ENCODE peak calls at places on chromosomes 7 and 10, in seven cellular contexts. S is tibial artery; J is ascending aorta; R is left ventricle myocardium inferior; A is tibial nerve; I is CD4-positive, alpha-beta memory T cell; N is thoracic aorta. L is an unnamed sample. For H3K4me1, the result is how much of the 10 kb centered on the place peaks cover.

GRCh38 chr7:159031750-159032149 is 112.9 kb downstream of the VIPR2 start:
- DNase-seq in S (peak), J (no peak), R (no peak), A (no peak), I (no peak), N (no peak), L (no peak)

GRCh38 chr7:104966022-104966421 is 48.0 kb upstream of the KMT2E start:
- DNase-seq in S (no peak), J (no peak), R (no peak), A (no peak), I (no peak), N (no peak), L (no peak)

GRCh38 chr10:97915761-97916160 is 66.1 kb downstream of the GOLGA7B start:
- DNase-seq in S (no peak), J (no peak), R (no peak), A (no peak), I (no peak), N (no peak), L (no peak)

GRCh38 chr7:111558948-111559347 is 3.3 kb downstream of the IMMP2L start:
- DNase-seq in S (no peak), J (no peak), R (no peak), A (no peak), I (no peak), N (no peak), L (no peak)

GRCh38 chr10:76547352-76547972 is 1090.1 kb downstream of the KCNMA1 start:
- DNase-seq in S (peak), J (peak), R (peak), A (peak), I (peak), N (peak), L (no peak)

GRCh38 chr10:87705339-87705738 is 45.7 kb downstream of the PAPSS2 start:
- DNase-seq in S (no peak), J (no peak), R (no peak), A (no peak), I (no peak), N (no peak), L (no peak)

GRCh38 chr7:121016976-121017375 is 28.5 kb downstream of the CPED1 start:
- DNase-seq in S (no peak), J (no peak), R (no peak), A (no peak), I (no peak), N (no peak), L (no peak)

GRCh38 chr7:69633122-69633892 is 35.0 kb downstream of the AUTS2 start:
- DNase-seq in S (no peak), J (no peak), R (no peak), A (no peak), I (no peak), N (no peak), L (no peak)

GRCh38 chr7:154996101-154996500 is 6.8 kb downstream of the PAXIP1 start:
- DNase-seq in S (no peak), J (no peak), R (no peak), A (no peak), I (no peak), N (no peak), L (no peak)

GRCh38 chr10:102451105-102451969 is at the start of gene C10orf95:
- DNase-seq in S (no peak), J (no peak), R (no peak), A (no peak), I (no peak), N (no peak), L (no peak)

GRCh38 chr7:131056007-131056406 is 271.7 kb upstream of the MKLN1 start:
- DNase-seq in S (no peak), J (no peak), R (no peak), A (no peak), I (no peak), N (no peak), L (no peak)
- H3K4me3 ChIP-seq in S (no peak), J (no peak), R (no peak), A (no peak), I (no peak), N (no peak), L (no peak)

GRCh38 chr7:46975493-46975892 is 606.4 kb downstream of the TNS3 start:
- DNase-seq in S (no peak), J (no peak), R (no peak), A (no peak), I (no peak), N (no peak), L (no peak)
- H3K4me1 ChIP-seq in S (under half), J (under half), R (under half), A (under half), I (under half), N (under half), L (under half)

GRCh38 chr7:157771689-157772088 is 434.9 kb downstream of the DNAJB6 start:
- DNase-seq in S (no peak), J (no peak), R (no peak), A (no peak), I (no peak), N (no peak), L (no peak)
- H3K4me3 ChIP-seq in S (no peak), J (no peak), R (no peak), A (no peak), I (no peak), N (no peak), L (no peak)

GRCh38 chr10:11180228-11180627 is 162.6 kb downstream of the CELF2 start:
- DNase-seq in S (peak), J (no peak), R (no peak), A (no peak), I (peak), N (no peak), L (peak)
- H3K4me1 ChIP-seq in S (under half), J (under half), R (half or more), A (under half), I (half or more), N (under half), L (half or more)

GRCh38 chr10:48684792-48685651 is at the start of gene WDFY4:
- DNase-seq in S (no peak), J (no peak), R (no peak), A (no peak), I (no peak), N (no peak), L (no peak)
- H3K4me3 ChIP-seq in S (peak), J (peak), R (peak), A (peak), I (no peak), N (peak), L (no peak)